ENCODE peak calls at places on chromosome 2, in seven cellular contexts. Y, X, U, H, R, Z and Q are unnamed samples.

GRCh38 chr2:156896294-156896693 is 361.2 kb upstream of the GALNT5 start:
- DNase-seq in Y (no peak), X (no peak), U (no peak), H (peak; percentile 77), R (peak; percentile 73), Z (no peak), Q (no peak)

GRCh38 chr2:96321230-96322103 is 3.6 kb upstream of the ITPRIPL1 start:
- DNase-seq in Y (peak; percentile 88), X (peak; percentile 65), U (peak; percentile 79), H (peak; percentile 18), R (peak; percentile 14), Z (peak; percentile 54), Q (peak; percentile 23)

GRCh38 chr2:12081481-12082210 is 335.2 kb downstream of the LPIN1 start:
- DNase-seq in Y (no peak), X (no peak), U (no peak), H (no peak), R (no peak), Z (no peak), Q (no peak)

GRCh38 chr2:37026050-37026449 is 58.1 kb downstream of the HEATR5B start:
- DNase-seq in Y (no peak), X (no peak), U (no peak), H (no peak), R (no peak), Z (no peak), Q (peak; percentile 12)

GRCh38 chr2:12412898-12413305 is 303.8 kb upstream of the TRIB2 start:
- DNase-seq in Y (no peak), X (no peak), U (no peak), H (peak; percentile 31), R (peak; percentile 81), Z (no peak), Q (no peak)

GRCh38 chr2:217162533-217162932 is 302.7 kb upstream of the TNP1 start:
- DNase-seq in Y (no peak), X (no peak), U (no peak), H (peak; percentile 97), R (peak; percentile 99), Z (no peak), Q (peak; percentile 30)

GRCh38 chr2:141508086-141508749 is 622.6 kb downstream of the LRP1B start:
- DNase-seq in Y (no peak), X (no peak), U (no peak), H (no peak), R (peak; percentile 33), Z (no peak), Q (no peak)

GRCh38 chr2:142603761-142604160 is 273.7 kb upstream of the KYNU start:
- DNase-seq in Y (no peak), X (no peak), U (no peak), H (peak; percentile 31), R (no peak), Z (no peak), Q (no peak)

GRCh38 chr2:10257036-10257435 is 45.7 kb upstream of the HPCAL1 start:
- DNase-seq in Y (peak; percentile 39), X (no peak), U (no peak), H (no peak), R (no peak), Z (no peak), Q (no peak)

GRCh38 chr2:159156834-159157233 is 129.7 kb downstream of the WDSUB1 start:
- DNase-seq in Y (peak; percentile 78), X (no peak), U (no peak), H (no peak), R (no peak), Z (peak; percentile 65), Q (no peak)

GRCh38 chr2:229445501-229446294 is 174.6 kb upstream of the PID1 start:
- DNase-seq in Y (no peak), X (no peak), U (no peak), H (peak; percentile 86), R (peak; percentile 16), Z (peak; percentile 23), Q (no peak)

GRCh38 chr2:33378551-33379220 is 97.8 kb upstream of the RASGRP3 start:
- DNase-seq in Y (no peak), X (no peak), U (no peak), H (peak; percentile 43), R (peak; percentile 52), Z (no peak), Q (no peak)

GRCh38 chr2:11564864-11565567 is 31.2 kb downstream of the GREB1 start:
- DNase-seq in Y (no peak), X (no peak), U (peak; percentile 40), H (no peak), R (no peak), Z (no peak), Q (no peak)

GRCh38 chr2:23414106-23414505 is 29.1 kb downstream of the KLHL29 start:
- DNase-seq in Y (no peak), X (no peak), U (no peak), H (no peak), R (no peak), Z (no peak), Q (no peak)

GRCh38 chr2:197255550-197255949 is 55.0 kb downstream of the ANKRD44 start:
- DNase-seq in Y (peak; percentile 95), X (peak; percentile 32), U (peak; percentile 83), H (peak; percentile 63), R (peak; percentile 55), Z (peak; percentile 89), Q (peak; percentile 49)

GRCh38 chr2:105102963-105103421 is 65.1 kb downstream of the MRPS9 start:
- DNase-seq in Y (no peak), X (no peak), U (no peak), H (peak; percentile 78), R (peak; percentile 88), Z (no peak), Q (no peak)

GRCh38 chr2:67322361-67323001 is 74.7 kb upstream of the ETAA1 start:
- DNase-seq in Y (no peak), X (peak; percentile 53), U (no peak), H (peak; percentile 64), R (peak; percentile 76), Z (peak; percentile 34), Q (peak; percentile 48)

DNA sequence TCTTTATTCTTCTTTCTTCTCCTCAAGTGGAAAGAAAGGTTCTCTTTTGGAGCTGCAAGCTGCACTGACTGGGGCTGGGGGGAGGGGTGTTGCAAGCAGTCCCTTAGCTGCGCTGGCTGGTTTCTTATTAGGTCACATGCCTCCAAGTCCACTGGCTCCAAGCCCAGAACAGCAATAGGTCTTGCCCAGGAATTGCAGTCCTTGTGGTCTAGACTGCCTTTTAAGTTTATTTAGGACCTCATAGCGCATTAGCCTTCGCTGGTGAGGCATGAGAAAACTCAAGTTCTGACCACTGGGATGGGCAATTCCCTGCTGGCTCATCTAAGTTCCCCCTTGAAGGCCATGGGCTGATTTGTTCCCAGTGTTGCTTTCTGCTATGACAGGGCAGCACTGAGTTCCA is 138.6 kb upstream of the SCN7A start:
- DNase-seq in Y (no peak), X (no peak), U (no peak), H (peak; percentile 99), R (peak; percentile 98), Z (no peak), Q (no peak)
- TF ChIP-seq CTCF in Y (no peak), X (no peak), U (no peak), H (no peak), R (no peak), Z (no peak), Q (no peak)

GRCh38 chr2:44084850-44085249 is 83.8 kb upstream of the PPM1B start:
- DNase-seq in Y (no peak), X (no peak), U (no peak), H (no peak), R (no peak), Z (no peak), Q (no peak)

GRCh38 chr2:44086639-44087036 is 82.0 kb upstream of the PPM1B start:
- DNase-seq in Y (no peak), X (peak; percentile 36), U (no peak), H (no peak), R (no peak), Z (no peak), Q (no peak)

GRCh38 chr2:44087037-44087713 is 81.5 kb upstream of the PPM1B start:
- DNase-seq in Y (peak; percentile 98), X (peak; percentile 93), U (peak; percentile 91), H (peak; percentile 73), R (peak; percentile 61), Z (peak; percentile 94), Q (peak; percentile 92)

GRCh38 chr2:44083054-44083453 is 85.6 kb upstream of the PPM1B start:
- DNase-seq in Y (no peak), X (no peak), U (no peak), H (no peak), R (no peak), Z (no peak), Q (no peak)

DNA sequence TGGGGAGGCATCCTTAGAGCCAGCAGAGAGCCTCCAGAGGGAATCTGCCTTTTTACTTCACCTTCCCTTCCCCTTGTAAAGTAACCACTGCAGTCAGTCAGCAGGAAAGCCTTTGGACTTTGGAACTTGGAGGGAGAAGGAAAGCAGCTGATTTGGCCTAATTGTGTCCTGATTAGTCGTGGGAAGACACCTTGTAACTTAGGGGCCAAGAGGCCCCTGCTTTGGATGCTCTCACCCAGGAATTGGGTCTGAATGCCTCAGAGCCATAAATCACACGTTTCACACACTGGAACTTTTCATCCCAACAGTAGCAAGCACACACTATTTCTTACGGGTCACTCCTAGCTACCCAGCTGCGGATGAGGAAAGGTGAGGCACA is 81.0 kb upstream of the PPM1B start:
- DNase-seq in Y (no peak), X (no peak), U (no peak), H (no peak), R (no peak), Z (no peak), Q (peak; percentile 64)
- H3K4me3 ChIP-seq in Y (peak overlapping the region; percentile 31), X (peak overlapping the region; percentile 43), U (peak overlapping the region; percentile 40), H (no peak overlapping the region), R (no peak overlapping the region), Z (peak overlapping the region; percentile 17), Q (peak overlapping the region; percentile 56)

DNA sequence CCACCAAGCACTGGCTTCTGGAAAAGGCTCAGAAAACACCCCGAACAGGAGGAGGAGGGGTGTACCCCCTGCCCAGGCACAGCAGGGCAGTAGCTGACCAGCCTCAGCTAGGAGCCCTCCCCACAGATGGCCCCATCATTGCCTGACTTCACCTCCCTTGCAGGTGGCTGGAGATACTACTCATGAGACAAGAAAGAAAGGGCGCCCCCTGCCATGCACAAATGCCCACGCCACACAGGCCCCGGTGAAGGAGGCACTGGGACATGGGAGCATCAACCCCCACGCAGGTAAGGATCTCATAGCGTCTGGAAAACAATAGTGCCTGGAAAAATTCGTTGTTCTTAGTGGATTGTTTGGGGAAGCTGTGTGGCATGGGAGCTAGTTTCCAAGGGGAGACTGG is 240.6 kb downstream of the TFCP2L1 start:
- DNase-seq in Y (no peak), X (no peak), U (no peak), H (no peak), R (no peak), Z (no peak), Q (no peak)
- TF ChIP-seq CTCF in Y (no peak), X (no peak), U (no peak), H (no peak), R (no peak), Z (no peak), Q (no peak)

GRCh38 chr2:165818920-165819319 is 24.9 kb upstream of the GALNT3 start:
- DNase-seq in Y (no peak), X (no peak), U (no peak), H (no peak), R (no peak), Z (no peak), Q (no peak)

GRCh38 chr2:165820296-165820695 is 26.2 kb upstream of the GALNT3 start:
- DNase-seq in Y (no peak), X (no peak), U (no peak), H (no peak), R (no peak), Z (no peak), Q (no peak)

GRCh38 chr2:165815299-165815698 is 21.3 kb upstream of the GALNT3 start:
- DNase-seq in Y (no peak), X (no peak), U (no peak), H (no peak), R (no peak), Z (no peak), Q (no peak)

GRCh38 chr2:165814473-165814872 is 20.4 kb upstream of the GALNT3 start:
- DNase-seq in Y (no peak), X (no peak), U (no peak), H (no peak), R (no peak), Z (no peak), Q (no peak)

GRCh38 chr2:165815742-165816141 is 21.7 kb upstream of the GALNT3 start:
- DNase-seq in Y (no peak), X (no peak), U (no peak), H (no peak), R (no peak), Z (no peak), Q (no peak)
- H3K4me3 ChIP-seq in Y (no peak overlapping the region), X (no peak overlapping the region), U (no peak overlapping the region), H (no peak overlapping the region), R (no peak overlapping the region), Z (no peak overlapping the region), Q (no peak overlapping the region)